ENCODE peak calls at places on chromosomes 11 and 22, in four cellular contexts. Q is left ventricle myocardium inferior; K is esophagus squamous epithelium; C is effector memory CD4-positive, alpha-beta T cell. R is an unnamed sample. For H3K4me1, the result is how much of the 10 kb centered on the place peaks cover.

GRCh38 chr11:102639656-102640055 is 14.5 kb upstream of the MMP20 start:
- DNase-seq in Q (no peak), K (no peak), C (no peak), R (no peak)

GRCh38 chr11:2290351-2290841 is 11.3 kb downstream of the C11orf21 start:
- DNase-seq in Q (no peak), K (no peak), C (no peak), R (no peak)

GRCh38 chr11:115439385-115439784 is 64.8 kb downstream of the CADM1 start:
- DNase-seq in Q (no peak), K (no peak), C (no peak), R (peak)

GRCh38 chr11:79173615-79174014 is 267.2 kb downstream of the TENM4 start:
- DNase-seq in Q (no peak), K (no peak), C (no peak), R (no peak)

GRCh38 chr11:36141595-36141994 is 147.6 kb downstream of the COMMD9 start:
- DNase-seq in Q (no peak), K (no peak), C (no peak), R (no peak)

GRCh38 chr11:123822022-123822421 is 15.9 kb upstream of the OR6M1 start:
- DNase-seq in Q (no peak), K (no peak), C (no peak), R (no peak)

GRCh38 chr11:111878766-111879636 is at the start of the genes CFAP68 and FDXACB1:
- DNase-seq in Q (peak), K (peak), C (peak), R (peak)

GRCh38 chr11:9922806-9923205 is 258.9 kb downstream of the SWAP70 start:
- DNase-seq in Q (no peak), K (no peak), C (no peak), R (no peak)

GRCh38 chr11:103683581-103683980 is 352.9 kb upstream of the DDI1 start:
- DNase-seq in Q (no peak), K (no peak), C (no peak), R (no peak)

GRCh38 chr11:18313985-18314763 is 7.8 kb downstream of the HPS5 start:
- DNase-seq in Q (no peak), K (no peak), C (no peak), R (peak)

GRCh38 chr11:92453055-92453454 is 228.4 kb downstream of the FAT3 start:
- DNase-seq in Q (no peak), K (no peak), C (no peak), R (peak)

GRCh38 chr11:116168459-116168787 is 604.4 kb downstream of the BUD13 start:
- DNase-seq in Q (no peak), K (no peak), C (no peak), R (no peak)

GRCh38 chr11:117874253-117874909 is 2.1 kb downstream of the FXYD6 start:
- DNase-seq in Q (no peak), K (no peak), C (no peak), R (no peak)

GRCh38 chr11:67352546-67353316 is 615 bp downstream of the POLD4 start:
- DNase-seq in Q (peak), K (no peak), C (no peak), R (no peak)

GRCh38 chr22:25111579-25112517 is 87.8 kb upstream of the CRYBB3 start:
- DNase-seq in Q (no peak), K (no peak), C (no peak), R (no peak)

GRCh38 chr11:33869511-33870422 is 22.1 kb downstream of the LMO2 start:
- DNase-seq in Q (peak), K (no peak), C (no peak), R (peak)

GRCh38 chr11:111663820-111664219 is 61.6 kb downstream of the SIK2 start:
- DNase-seq in Q (peak), K (no peak), C (no peak), R (no peak)

GRCh38 chr22:35155403-35156025 is 89.6 kb downstream of the ISX start:
- DNase-seq in Q (no peak), K (no peak), C (no peak), R (no peak)

DNA sequence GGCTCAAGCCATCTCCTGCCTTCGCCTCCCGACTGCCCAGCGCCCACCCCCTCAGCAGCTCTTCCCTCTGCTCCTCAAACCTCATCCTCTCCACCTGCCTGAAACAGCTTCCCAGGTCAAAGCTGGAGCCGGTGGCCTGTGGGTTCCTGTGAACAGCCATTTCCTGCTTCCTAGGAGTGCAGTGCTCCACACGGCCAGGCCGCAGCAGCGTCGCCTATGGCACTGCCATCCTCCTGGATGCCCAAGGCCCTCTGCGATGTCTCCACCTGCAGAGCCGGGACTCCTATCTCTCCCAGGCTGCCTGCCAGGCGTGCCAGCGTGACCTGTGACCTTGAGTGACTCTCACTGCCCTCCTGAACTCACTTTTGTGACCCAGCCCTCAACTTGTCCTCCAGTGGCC is 24.6 kb downstream of the PPM1F start:
- DNase-seq in Q (no peak), K (no peak), C (no peak), R (no peak)
- H3K4me1 ChIP-seq in Q (under half), K (under half), C (under half), R (under half)

DNA sequence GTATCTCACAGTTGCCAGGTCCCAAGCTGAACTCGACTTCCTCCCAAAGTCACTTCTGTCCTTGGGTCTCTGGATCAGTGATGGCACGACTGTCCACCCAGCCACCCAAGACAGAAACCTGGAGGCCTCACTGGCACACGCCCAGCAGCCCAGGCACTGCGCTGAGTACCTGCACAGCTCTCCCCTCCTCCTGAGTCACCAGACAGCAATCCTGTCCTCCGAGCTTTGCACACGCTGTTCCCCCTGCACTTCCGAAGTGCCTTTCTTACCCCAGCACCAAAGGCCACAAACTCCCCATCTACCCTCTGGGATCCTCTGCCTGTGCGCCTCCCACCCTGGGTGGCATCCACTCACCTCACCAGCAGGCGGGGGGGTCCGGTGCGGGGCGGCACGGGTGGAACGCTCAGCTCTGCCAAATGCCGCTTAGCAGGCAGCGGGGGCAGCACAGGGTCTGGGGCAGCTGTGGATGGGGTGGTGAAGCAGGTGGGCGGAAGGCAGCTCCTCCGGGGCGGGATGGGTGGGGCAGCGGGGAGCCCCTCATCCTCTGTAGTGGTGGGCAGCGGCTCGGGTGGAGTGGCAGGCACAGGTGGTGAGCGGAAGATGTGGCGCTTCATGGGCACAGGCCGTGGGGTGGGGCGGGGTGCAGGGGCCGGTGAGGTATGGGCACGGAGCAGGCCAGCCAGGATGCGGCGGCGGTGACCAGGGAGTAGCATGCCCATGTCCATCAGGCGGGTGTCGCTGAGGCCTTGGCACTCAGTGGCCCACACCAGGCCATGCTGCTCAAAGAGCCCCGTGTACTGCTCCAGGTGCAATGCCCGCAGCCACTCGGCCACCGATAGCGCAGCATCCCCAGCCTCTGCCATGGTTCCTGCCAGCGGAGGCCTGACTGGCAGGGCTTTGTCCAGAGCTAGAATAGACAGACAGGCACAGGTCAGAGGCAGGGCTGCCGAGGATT is 25.7 kb downstream of the ARAP1 start:
- DNase-seq in Q (no peak), K (no peak), C (no peak), R (no peak)
- H3K4me1 ChIP-seq in Q (under half), K (under half), C (under half), R (under half)

DNA sequence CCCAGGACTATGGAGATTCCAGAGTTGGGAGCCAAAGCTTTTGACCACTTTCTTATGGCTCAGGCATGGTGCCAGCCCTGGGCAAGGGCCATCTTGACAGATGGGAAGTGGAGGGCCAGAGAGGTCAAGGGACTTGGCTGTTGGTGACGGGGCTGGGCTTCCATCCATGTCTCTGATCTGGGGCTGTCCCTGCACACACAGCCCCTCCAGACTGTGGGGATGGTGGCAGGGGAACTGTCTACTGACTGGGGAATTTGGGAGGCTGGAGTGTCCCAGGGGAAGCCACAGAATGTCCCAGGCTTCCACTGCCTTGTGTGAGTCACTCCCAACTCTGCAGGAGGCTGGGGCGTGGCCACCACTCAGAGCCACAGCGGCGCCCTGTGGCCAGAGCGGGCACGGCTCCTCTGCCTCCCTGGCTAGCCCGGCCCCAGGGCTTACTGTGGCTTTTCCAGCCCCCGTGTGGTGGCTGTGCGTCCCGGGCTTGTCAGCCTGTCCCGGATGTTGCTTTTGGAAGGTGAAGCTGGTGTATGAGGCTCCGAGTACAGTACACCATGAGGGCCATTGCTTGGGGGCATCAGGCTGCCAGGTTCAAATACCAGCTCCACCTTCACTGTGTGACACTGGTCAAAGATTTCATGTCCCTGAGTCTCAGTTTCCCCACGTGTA is 19.6 kb downstream of the C22orf23 start:
- DNase-seq in Q (peak), K (peak), C (peak), R (peak)
- H3K4me1 ChIP-seq in Q (half or more), K (under half), C (under half), R (under half)

DNA sequence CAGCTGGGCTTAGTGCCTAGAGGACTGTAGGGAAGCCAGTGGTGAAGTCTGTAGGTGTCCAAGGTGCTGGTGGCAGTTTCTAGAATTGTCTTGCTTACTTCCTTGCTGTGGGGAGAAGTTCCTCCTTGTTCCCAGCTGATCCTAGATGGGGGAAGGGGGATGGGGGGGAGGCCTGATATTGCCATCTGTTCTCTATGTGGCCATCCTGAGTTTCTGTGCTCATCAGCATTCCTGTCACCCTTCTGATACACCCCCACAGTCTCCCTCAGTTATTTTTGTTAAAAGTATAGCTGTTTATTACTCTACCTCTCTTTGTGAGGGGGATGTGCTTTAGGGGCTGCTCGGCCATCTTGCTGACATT is 36.5 kb downstream of the MADD start:
- DNase-seq in Q (no peak), K (no peak), C (no peak), R (no peak)
- H3K4me1 ChIP-seq in Q (under half), K (under half), C (under half), R (under half)

GRCh38 chr22:28029201-28029948 is 110.3 kb upstream of the PITPNB start:
- DNase-seq in Q (peak), K (no peak), C (no peak), R (no peak)

GRCh38 chr22:28030442-28030841 is 111.4 kb upstream of the PITPNB start:
- DNase-seq in Q (no peak), K (no peak), C (no peak), R (no peak)

GRCh38 chr22:28027453-28028448 is 108.7 kb upstream of the PITPNB start:
- DNase-seq in Q (no peak), K (no peak), C (no peak), R (no peak)

GRCh38 chr22:28031383-28031922 is 112.4 kb upstream of the PITPNB start:
- DNase-seq in Q (no peak), K (no peak), C (no peak), R (no peak)

GRCh38 chr22:28029962-28030361 is 110.9 kb upstream of the PITPNB start:
- DNase-seq in Q (no peak), K (no peak), C (no peak), R (no peak)
- H3K4me1 ChIP-seq in Q (half or more), K (under half), C (under half), R (under half)

GRCh38 chr11:74755395-74755995 is 6.8 kb downstream of the RNF169 start:
- DNase-seq in Q (no peak), K (no peak), C (no peak), R (no peak)
- H3K4me1 ChIP-seq in Q (under half), K (under half), C (under half), R (under half)

GRCh38 chr22:22178992-22179391 is 65.6 kb upstream of the VPREB1 start:
- DNase-seq in Q (no peak), K (no peak), C (no peak), R (no peak)
- H3K4me1 ChIP-seq in Q (under half), K (under half), C (under half), R (under half)

DNA sequence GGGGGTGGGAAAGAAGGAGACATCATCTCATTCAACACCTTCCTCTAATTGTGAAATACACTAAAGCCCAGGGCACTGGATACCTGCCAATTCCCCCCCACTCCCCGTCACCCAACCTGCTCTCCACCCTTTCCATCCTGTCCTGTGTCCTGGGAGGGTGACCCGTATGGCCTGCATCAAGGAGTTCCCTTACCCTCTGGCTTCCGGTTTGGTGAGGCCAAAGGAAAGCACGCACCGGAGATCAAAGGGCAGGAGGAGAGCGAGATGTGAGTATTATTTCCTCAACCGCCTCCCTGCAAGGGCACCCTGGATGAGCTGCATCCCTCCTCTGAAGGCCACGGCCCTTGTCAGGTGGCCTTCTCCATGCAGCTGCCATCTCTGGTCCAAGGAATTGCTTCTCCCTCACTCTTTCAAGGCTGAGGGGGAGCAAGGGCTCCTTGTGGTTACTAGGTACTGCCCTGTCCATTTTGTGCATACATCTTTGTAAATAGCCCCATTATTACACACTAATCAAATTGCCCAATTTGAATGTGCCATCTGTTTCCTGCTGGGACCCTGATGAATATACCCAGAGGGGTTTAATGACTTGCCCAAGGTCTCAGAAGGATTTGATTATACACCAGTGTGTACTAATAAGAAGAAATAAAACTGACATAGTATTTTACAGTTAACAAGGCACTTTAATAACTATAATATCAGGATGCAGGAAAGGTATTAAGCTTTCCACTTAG is 64.8 kb upstream of the PTPRJ start:
- DNase-seq in Q (no peak), K (no peak), C (no peak), R (no peak)
- H3K4me1 ChIP-seq in Q (under half), K (under half), C (under half), R (under half)

GRCh38 chr11:59267738-59268475 is 55.2 kb upstream of the MPEG1 start:
- DNase-seq in Q (no peak), K (no peak), C (no peak), R (peak)
- H3K4me1 ChIP-seq in Q (under half), K (under half), C (under half), R (under half)

R was measured in foreskin keratinocyte.